ENCODE peak calls at places on chromosomes 5 and 9, in five cellular contexts. K is DND-41; T is CD8-positive, alpha-beta memory T cell; D is skeletal muscle cell; X is astrocyte of the spinal cord. Z is an unnamed sample.

GRCh38 chr9:38227656-38228055 is 158.6 kb upstream of the SHB start:
- DNase-seq in K (peak), X (peak), D (no peak), T (no peak), Z (no peak)

GRCh38 chr5:178766936-178767912 is 36.8 kb upstream of the ZNF354A start:
- DNase-seq in K (no peak), T (no peak), X (no peak), D (no peak), Z (no peak)

GRCh38 chr9:38619556-38620447 is 594 bp downstream of the ANKRD18A start:
- DNase-seq in T (no peak), D (no peak), K (no peak), X (no peak), Z (no peak)

GRCh38 chr5:138662599-138662998 is 87.4 kb upstream of the HSPA9 start:
- DNase-seq in X (no peak), K (peak), T (no peak), D (no peak), Z (no peak)

GRCh38 chr9:95434116-95435073 is 82.4 kb downstream of the PTCH1 start:
- DNase-seq in T (no peak), D (no peak), X (no peak), K (no peak), Z (no peak)

GRCh38 chr9:121650220-121651013 is 1.0 kb upstream of the DAB2IP start:
- DNase-seq in X (peak), T (no peak), K (peak), D (no peak), Z (no peak)

GRCh38 chr9:129355641-129356040 is 177.6 kb upstream of the IER5L start:
- DNase-seq in K (no peak), D (no peak), X (no peak), T (no peak), Z (no peak)

GRCh38 chr9:108474356-108474755 is 381.4 kb downstream of the ACTL7B start:
- DNase-seq in X (peak), D (no peak), T (no peak), K (no peak), Z (no peak)

GRCh38 chr9:129224618-129225017 is 46.6 kb upstream of the IER5L start:
- DNase-seq in D (no peak), T (no peak), X (no peak), K (no peak), Z (no peak)

GRCh38 chr5:169788168-169788567 is 151.1 kb downstream of the DOCK2 start:
- DNase-seq in D (no peak), K (no peak), X (peak), T (no peak), Z (no peak)

GRCh38 chr5:34005211-34005610 is 2.6 kb downstream of the AMACR start:
- DNase-seq in X (no peak), K (no peak), T (no peak), D (no peak), Z (no peak)

GRCh38 chr9:124786881-124787573 is 10.1 kb downstream of the OLFML2A start:
- DNase-seq in X (no peak), D (no peak), K (no peak), T (no peak), Z (no peak)

GRCh38 chr5:7534505-7534904 is 138.6 kb downstream of the ADCY2 start:
- DNase-seq in X (no peak), T (no peak), K (no peak), D (no peak), Z (no peak)

GRCh38 chr5:5939724-5940370 is 438.5 kb downstream of the MED10 start:
- DNase-seq in T (no peak), D (no peak), X (no peak), K (no peak), Z (no peak)

GRCh38 chr9:77899679-77900354 is 131.8 kb downstream of the GNAQ start:
- DNase-seq in X (peak), D (peak), T (no peak), K (no peak), Z (no peak)

GRCh38 chr5:88877826-88878225 is 5.2 kb downstream of the MEF2C start:
- DNase-seq in T (no peak), X (peak), D (no peak), K (no peak), Z (no peak)

GRCh38 chr5:153562189-153562588 is 71.7 kb downstream of the GRIA1 start:
- DNase-seq in D (no peak), X (no peak), T (no peak), K (no peak), Z (no peak)

GRCh38 chr9:92964981-92965758 is 17.8 kb downstream of the FGD3 start:
- DNase-seq in D (no peak), T (peak), K (peak), X (no peak), Z (no peak)

GRCh38 chr9:69809304-69809863 is 11.2 kb upstream of the CFAP95 start:
- DNase-seq in K (no peak), D (no peak), X (peak), T (no peak), Z (no peak)

GRCh38 chr5:61768692-61769281 is 436.7 kb downstream of the ZSWIM6 start:
- DNase-seq in X (peak), D (no peak), T (no peak), K (peak), Z (no peak)

GRCh38 chr9:88197781-88198345 is 59.6 kb upstream of the SPATA31C2 start:
- DNase-seq in D (peak), X (peak), T (no peak), K (no peak), Z (no peak)

GRCh38 chr5:87099246-87099914 is 168.3 kb upstream of the RASA1 start:
- DNase-seq in D (no peak), K (no peak), X (no peak), T (no peak), Z (peak)

GRCh38 chr5:6307304-6307703 is 71.0 kb downstream of the MED10 start:
- DNase-seq in K (no peak), X (no peak), D (no peak), T (no peak), Z (no peak)

GRCh38 chr9:72615931-72616330 is 94.5 kb downstream of the TMC1 start:
- DNase-seq in X (no peak), T (no peak), K (no peak), D (no peak), Z (no peak)

GRCh38 chr5:98432378-98432777 is 341.1 kb upstream of the RGMB start:
- DNase-seq in K (no peak), D (no peak), T (no peak), X (no peak), Z (no peak)

GRCh38 chr5:154345255-154345952 is 100.4 kb upstream of the SAP30L start:
- DNase-seq in K (no peak), T (no peak), X (no peak), D (no peak), Z (no peak)

GRCh38 chr9:7844283-7844682 is 44.7 kb upstream of the DMAC1 start:
- DNase-seq in D (peak), T (no peak), K (peak), X (peak), Z (no peak)

GRCh38 chr9:93908591-93909241 is 46.4 kb downstream of the BARX1 start:
- DNase-seq in D (no peak), K (no peak), T (peak), X (no peak), Z (no peak)

GRCh38 chr5:42791151-42791550 is 20.5 kb downstream of the SELENOP start:
- DNase-seq in T (no peak), X (no peak), K (no peak), D (no peak), Z (no peak)

GRCh38 chr5:9715891-9716335 is 85.8 kb upstream of the TAS2R1 start:
- DNase-seq in D (peak), T (no peak), K (no peak), X (peak), Z (no peak)

GRCh38 chr5:180618830-180619562 is 27.7 kb upstream of the SCGB3A1 start:
- DNase-seq in K (no peak), X (peak), D (no peak), T (no peak), Z (peak)
- H3K4me3 ChIP-seq in K (no peak), X (peak), D (peak), T (no peak), Z (peak)

DNA sequence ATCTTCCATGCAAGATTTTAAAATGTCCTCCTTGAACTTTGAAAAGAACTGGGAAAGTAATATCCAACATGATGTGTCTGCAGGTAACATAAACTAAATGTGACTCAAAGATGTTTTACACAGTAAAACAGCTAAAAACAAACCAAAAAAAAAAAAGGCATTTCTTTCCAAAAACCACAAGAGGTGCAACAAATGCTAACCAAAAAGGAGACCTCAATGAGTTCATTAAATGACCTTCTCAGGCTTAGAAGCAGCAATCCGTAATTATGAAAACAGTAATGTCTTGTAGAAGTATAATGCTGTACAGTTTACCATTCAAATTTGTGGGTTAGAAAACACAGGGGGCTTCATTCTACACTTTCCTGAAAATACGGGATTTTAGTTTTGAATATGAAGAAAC is 2.5 kb downstream of the RNF145 start:
- DNase-seq in K (no peak), X (peak), T (no peak), D (no peak), Z (no peak)
- H3K4me3 ChIP-seq in K (peak), X (peak), T (peak), D (peak), Z (no peak)

GRCh38 chr9:133144887-133145466 is 18.7 kb downstream of the GBGT1 start:
- DNase-seq in D (no peak), K (no peak), X (no peak), T (no peak), Z (no peak)

GRCh38 chr9:133148351-133149129 is 15.2 kb downstream of the GBGT1 start:
- DNase-seq in T (peak), K (peak), D (no peak), X (peak), Z (no peak)

GRCh38 chr9:133147412-133148271 is 16.1 kb downstream of the GBGT1 start:
- DNase-seq in D (no peak), T (peak), K (peak), X (peak), Z (no peak)

GRCh38 chr9:133149130-133150015 is 14.3 kb downstream of the GBGT1 start:
- DNase-seq in K (peak), X (peak), T (peak), D (peak), Z (peak)

DNA sequence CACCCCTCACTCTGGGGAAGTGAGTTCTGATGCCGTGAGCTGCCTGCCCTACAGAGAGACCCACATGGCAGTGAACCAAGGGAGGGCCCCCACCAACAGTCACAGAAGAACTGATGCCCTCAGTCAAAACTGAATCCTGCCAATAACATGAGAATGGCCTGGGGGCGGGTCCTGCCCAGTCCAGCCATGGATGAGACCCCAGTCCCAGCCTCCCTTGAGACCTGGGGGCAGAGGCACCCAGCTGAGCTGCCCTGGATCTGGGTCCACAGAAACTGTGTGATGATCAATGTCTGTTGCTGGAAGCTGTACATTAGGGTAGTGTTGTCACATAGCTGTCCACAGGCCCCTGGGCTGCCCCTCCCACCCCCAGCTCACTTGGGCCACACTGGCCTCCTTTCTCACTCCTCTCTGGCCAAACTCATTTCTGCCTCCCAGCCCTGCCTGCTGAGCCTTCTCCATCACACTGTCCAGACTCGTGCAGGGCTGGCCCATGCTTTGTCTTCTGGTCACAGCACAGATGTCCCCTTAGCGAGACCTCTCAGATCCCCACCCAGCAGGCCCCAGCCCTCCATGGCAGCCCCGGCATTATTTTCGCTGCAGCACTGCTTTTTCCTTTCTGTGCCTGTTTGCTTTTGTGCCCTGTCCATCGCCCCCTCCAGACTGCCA is 16.8 kb downstream of the GBGT1 start:
- DNase-seq in T (no peak), X (no peak), D (no peak), K (no peak), Z (no peak)
- H3K4me3 ChIP-seq in T (no peak), X (no peak), D (no peak), K (no peak), Z (peak)

GRCh38 chr9:126641118-126641851 is 27.6 kb downstream of the LMX1B start:
- DNase-seq in T (no peak), X (no peak), D (no peak), K (no peak), Z (no peak)

GRCh38 chr9:126635661-126636439 is 22.1 kb downstream of the LMX1B start:
- DNase-seq in T (no peak), X (no peak), D (no peak), K (no peak), Z (no peak)

GRCh38 chr9:126637002-126637849 is 23.5 kb downstream of the LMX1B start:
- DNase-seq in D (no peak), K (no peak), T (peak), X (no peak), Z (no peak)

GRCh38 chr9:126642009-126642744 is 28.4 kb downstream of the LMX1B start:
- DNase-seq in D (no peak), T (no peak), K (no peak), X (no peak), Z (no peak)

DNA sequence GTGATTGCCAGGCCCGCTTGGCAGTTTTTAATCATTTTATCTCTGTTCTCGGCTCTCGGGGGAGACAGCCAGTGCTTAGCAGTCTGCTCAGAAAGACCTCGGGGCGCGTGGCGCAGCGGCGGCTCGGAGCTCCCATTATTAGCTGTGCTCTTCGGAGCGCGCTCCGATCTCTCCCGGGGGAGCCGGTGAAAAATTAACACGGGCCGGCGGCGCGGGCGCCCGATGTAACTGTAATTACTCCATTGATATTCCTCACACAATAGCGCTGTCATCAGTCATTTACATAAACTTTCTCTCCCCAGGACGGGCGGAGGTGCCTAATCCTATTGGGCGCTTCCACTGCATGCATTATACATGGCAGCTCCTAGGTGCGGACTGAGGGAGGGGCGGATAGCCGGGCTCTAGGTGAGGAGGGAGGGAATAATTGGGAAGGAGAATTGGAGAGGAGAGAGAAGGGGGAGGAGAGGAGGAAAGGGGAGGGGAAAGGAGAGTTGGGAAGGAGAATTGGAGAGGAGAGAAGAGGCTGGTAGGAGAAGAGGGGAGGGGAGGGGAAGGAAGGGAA is 24.9 kb downstream of the LMX1B start:
- DNase-seq in D (no peak), X (no peak), T (no peak), K (no peak), Z (no peak)
- H3K4me3 ChIP-seq in D (no peak), X (no peak), T (no peak), K (no peak), Z (no peak)

DNA sequence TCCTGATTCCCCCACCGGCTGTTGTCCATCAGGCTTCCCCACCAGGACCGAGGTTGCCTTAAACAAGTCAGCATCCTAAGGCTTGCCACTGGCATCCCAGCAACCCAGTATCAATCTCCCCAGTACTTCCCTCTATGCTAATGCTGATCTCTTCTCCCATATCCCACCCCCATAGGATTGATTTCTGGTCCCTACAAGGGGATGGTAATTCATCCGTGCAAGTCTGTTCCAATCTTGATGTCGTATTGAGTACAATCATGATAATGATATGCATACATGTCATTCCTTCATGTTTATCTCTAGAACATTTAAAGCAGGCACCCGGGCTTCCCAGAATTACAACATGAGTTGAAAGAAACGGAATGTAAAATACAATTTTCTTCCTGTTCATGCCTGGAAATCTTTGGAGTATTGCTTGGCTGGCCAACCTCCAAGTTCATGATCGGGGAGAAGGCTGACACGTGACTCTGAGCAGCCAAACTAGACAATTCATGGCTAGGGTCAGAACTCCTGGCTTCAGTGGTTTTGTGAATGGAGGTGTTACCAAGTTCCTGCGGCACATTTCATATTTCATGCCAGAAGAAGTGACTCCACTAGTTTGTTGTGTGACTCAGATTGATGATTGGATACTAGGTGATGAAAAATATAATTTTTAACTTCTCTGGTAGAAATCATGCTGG is 66.7 kb downstream of the C9orf152 start:
- DNase-seq in K (no peak), D (peak), T (no peak), X (peak), Z (no peak)
- H3K4me3 ChIP-seq in K (no peak), D (no peak), T (no peak), X (no peak), Z (no peak)

Z was measured in LNCaP clone FGC.